ENCODE peak calls at places on chromosomes 13 and 19, in four cellular contexts. Z is HAP-1, H is GM23248, A is adrenal gland. T is an unnamed sample.

GRCh38 chr19:47542030-47542475 is 27.2 kb upstream of the NAPA start:
- DNase-seq in Z (no peak), H (peak; percentile 71), A (peak; percentile 38), T (no peak)

GRCh38 chr13:96052655-96053002 is 572 bp downstream of the UGGT2 start:
- DNase-seq in Z (no peak), H (peak; percentile 87), A (no peak), T (no peak)

GRCh38 chr13:48571121-48571901 is 38.4 kb upstream of the RCBTB2 start:
- DNase-seq in Z (no peak), H (peak; percentile 72), A (peak; percentile 38), T (peak; percentile 30)

GRCh38 chr13:102856603-102857002 is 10.8 kb downstream of the ERCC5 start:
- DNase-seq in Z (no peak), H (peak; percentile 71), A (peak; percentile 65), T (no peak)

GRCh38 chr19:31304877-31305312 is 44.3 kb downstream of the TSHZ3 start:
- DNase-seq in Z (no peak), H (no peak), A (peak; percentile 20), T (no peak)

GRCh38 chr19:49879243-49879960 is 1.9 kb downstream of the TBC1D17 start:
- DNase-seq in Z (no peak), H (no peak), A (no peak), T (no peak)

GRCh38 chr19:5173993-5174392 is 166.6 kb downstream of the PTPRS start:
- DNase-seq in Z (no peak), H (no peak), A (no peak), T (no peak)

GRCh38 chr13:41107104-41107571 is 25.5 kb downstream of the KBTBD6 start:
- DNase-seq in Z (no peak), H (no peak), A (no peak), T (no peak)

GRCh38 chr13:75359266-75359665 is 122.7 kb downstream of the TBC1D4 start:
- DNase-seq in Z (peak; percentile 23), H (peak; percentile 97), A (no peak), T (no peak)

GRCh38 chr13:109789262-109789661 is 2.9 kb upstream of the IRS2 start:
- DNase-seq in Z (no peak), H (no peak), A (peak; percentile 68), T (no peak)

GRCh38 chr13:41942462-41943094 is 18.3 kb downstream of the VWA8 start:
- DNase-seq in Z (peak; percentile 34), H (peak; percentile 65), A (peak; percentile 25), T (peak; percentile 13)

GRCh38 chr13:41652735-41653361 is 195.5 kb downstream of the RGCC start:
- DNase-seq in Z (peak; percentile 46), H (peak; percentile 80), A (peak; percentile 57), T (peak; percentile 79)

GRCh38 chr13:41407380-41407779 is 50.0 kb upstream of the RGCC start:
- DNase-seq in Z (no peak), H (peak; percentile 27), A (no peak), T (no peak)

GRCh38 chr19:6772028-6772865 is at the start of gene VAV1:
- DNase-seq in Z (peak; percentile 33), H (no peak), A (peak; percentile 49), T (peak; percentile 95)

GRCh38 chr19:57946316-57946715 is 1.2 kb downstream of the ZNF256 start:
- DNase-seq in Z (no peak), H (no peak), A (no peak), T (no peak)

GRCh38 chr19:12664406-12665280 is 1.9 kb downstream of the MAN2B1 start:
- DNase-seq in Z (peak; percentile 80), H (peak; percentile 26), A (no peak), T (peak; percentile 51)

GRCh38 chr13:44267966-44268365 is 105.7 kb upstream of the SERP2 start:
- DNase-seq in Z (no peak), H (peak; percentile 85), A (no peak), T (no peak)

GRCh38 chr13:44271031-44271433 is 102.6 kb upstream of the SERP2 start:
- DNase-seq in Z (no peak), H (peak; percentile 42), A (no peak), T (no peak)

GRCh38 chr13:44271915-44272341 is 101.7 kb upstream of the SERP2 start:
- DNase-seq in Z (no peak), H (no peak), A (no peak), T (no peak)

GRCh38 chr13:44268965-44269364 is 104.7 kb upstream of the SERP2 start:
- DNase-seq in Z (no peak), H (no peak), A (no peak), T (no peak)

GRCh38 chr13:44270153-44270552 is 103.5 kb upstream of the SERP2 start:
- DNase-seq in Z (no peak), H (no peak), A (no peak), T (no peak)
- H3K4me1 ChIP-seq in Z (no peaks in the 10 kb centered on the region), H (peaks cover 40% of the 10 kb centered on the region), A (peaks cover 26% of the 10 kb centered on the region), T (peaks cover 48% of the 10 kb centered on the region)

GRCh38 chr19:39162441-39163043 is 34.2 kb upstream of the NCCRP1 start:
- DNase-seq in Z (no peak), H (no peak), A (no peak), T (no peak)

GRCh38 chr19:39163621-39164020 is 33.1 kb upstream of the NCCRP1 start:
- DNase-seq in Z (no peak), H (no peak), A (no peak), T (no peak)

GRCh38 chr19:39166571-39167391 is 30.0 kb upstream of the NCCRP1 start:
- DNase-seq in Z (peak; percentile 47), H (no peak), A (peak; percentile 95), T (no peak)

GRCh38 chr19:39165857-39166256 is 30.9 kb upstream of the NCCRP1 start:
- DNase-seq in Z (no peak), H (no peak), A (no peak), T (no peak)

DNA sequence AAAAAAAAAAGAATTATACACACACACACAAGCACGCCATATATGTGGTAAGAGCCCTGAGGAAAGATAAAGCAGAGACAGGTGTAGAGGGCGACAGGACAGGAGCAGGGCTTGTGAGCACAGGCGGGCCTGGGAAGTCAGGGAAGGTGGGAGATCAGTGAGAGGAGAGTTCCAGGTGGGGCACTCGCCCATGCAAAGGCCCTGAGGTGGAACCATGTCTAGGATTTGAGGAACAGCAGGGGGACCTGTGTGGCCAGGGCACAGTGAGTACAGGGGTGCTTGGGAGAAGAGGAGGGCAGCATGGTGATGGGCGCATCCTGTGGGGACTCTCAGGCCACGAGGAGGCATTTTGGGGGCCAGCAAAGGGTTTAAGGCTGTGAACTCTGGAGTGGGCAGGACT is 32.5 kb upstream of the NCCRP1 start:
- DNase-seq in Z (no peak), H (no peak), A (no peak), T (no peak)
- H3K4me1 ChIP-seq in Z (no peaks in the 10 kb centered on the region), H (peaks cover 4% of the 10 kb centered on the region), A (peaks cover 34% of the 10 kb centered on the region), T (no peaks in the 10 kb centered on the region)

DNA sequence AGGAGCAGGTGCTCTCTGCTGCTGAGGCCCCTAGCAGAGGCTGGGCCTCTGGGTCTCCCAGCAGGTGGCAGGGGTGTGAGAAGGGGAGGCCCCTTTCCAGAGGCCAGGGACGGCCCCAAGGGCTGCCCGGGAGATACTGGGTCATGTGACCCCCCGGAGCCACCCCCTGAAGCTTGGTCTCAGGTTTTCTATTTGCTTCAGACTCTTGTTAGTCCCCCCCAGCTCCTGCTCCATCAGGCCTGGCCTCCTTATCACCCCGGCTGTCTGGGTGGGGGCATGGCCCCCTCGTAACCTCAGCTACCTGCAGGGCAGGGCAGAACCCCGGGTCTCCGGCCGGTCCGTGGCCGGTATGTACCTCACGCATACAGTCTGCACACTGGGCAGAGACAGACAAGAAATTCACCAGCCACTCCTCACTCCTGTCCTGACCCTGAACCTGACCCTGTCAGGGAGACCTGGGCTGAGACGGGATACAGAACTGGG is 13.2 kb upstream of the TCF3 start:
- DNase-seq in Z (no peak), H (no peak), A (no peak), T (peak; percentile 80)
- H3K4me1 ChIP-seq in Z (peaks cover 4% of the 10 kb centered on the region), H (no peaks in the 10 kb centered on the region), A (no peaks in the 10 kb centered on the region), T (peaks cover 77% of the 10 kb centered on the region)

DNA sequence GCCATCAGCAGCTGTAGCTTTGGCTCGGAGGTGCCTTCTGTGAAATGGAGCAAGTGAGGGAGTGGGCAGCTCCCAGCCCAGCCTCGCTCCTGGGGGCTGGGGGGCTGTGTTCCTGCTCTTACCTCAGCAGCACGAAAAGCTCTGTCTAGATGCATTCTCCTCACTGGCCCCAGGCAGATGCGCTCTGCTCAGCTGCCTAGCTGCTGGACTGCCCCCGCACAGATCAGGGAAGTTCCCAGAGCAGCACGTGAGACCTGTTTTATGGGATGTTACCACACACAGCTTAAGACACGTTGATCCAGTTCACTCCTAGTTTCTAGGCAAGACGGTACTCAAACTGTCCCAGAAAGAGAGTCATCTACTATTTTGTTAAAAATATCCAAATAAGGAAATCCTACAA is 13.6 kb downstream of the LCP1 start:
- DNase-seq in Z (no peak), H (peak; percentile 38), A (peak; percentile 39), T (no peak)
- H3K4me1 ChIP-seq in Z (no peaks in the 10 kb centered on the region), H (no peaks in the 10 kb centered on the region), A (peaks cover 11% of the 10 kb centered on the region), T (peaks cover 90% of the 10 kb centered on the region)

DNA sequence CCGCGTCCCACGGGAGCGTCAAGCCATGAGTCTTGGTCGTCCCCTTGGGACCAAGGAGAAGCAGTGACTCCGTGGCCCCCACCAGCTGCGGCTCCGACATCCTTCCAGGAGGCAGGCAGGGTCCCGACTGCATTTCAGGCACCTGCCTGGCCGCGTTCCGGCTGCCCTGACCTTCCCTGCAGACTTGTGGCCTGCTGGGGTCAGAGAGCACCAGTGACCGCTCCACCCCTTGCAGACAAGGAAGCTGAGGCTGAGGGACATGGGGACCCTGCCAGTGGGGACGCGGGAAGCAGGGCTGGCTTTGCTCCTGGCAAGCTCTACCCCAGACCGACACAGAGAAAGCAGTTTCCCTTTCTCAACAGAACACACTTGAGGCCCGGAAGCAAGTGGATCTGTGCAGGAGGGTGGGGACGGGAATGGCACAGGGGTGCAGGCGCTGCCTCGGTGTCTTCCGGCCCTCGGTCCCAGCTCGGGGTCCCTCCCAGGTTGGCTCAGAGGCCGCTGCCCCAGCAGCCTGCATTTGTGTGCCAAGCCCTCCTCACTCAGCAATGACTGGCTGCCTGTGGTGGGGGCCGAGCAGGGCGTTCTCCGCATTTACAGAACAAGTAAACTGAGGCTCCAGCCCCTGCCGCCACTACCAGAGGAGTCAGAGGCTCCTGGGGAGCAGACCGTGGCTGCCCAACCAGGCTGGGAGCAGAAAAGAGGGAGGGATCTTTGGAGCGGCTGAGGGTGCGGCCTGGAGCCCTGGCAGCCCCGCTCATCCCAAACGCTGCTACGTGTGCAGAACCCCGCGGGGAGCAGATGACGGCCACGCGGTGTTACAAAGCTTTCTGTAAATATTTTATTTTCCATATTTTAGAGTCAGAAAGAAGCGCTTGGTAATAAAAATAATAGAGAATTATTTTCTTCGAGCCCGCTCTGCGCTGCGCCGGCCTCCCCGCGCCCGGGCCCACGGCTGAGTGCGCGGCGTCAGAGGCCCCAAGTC is 43.9 kb downstream of the GAS6 start:
- DNase-seq in Z (no peak), H (peak; percentile 75), A (no peak), T (no peak)
- H3K4me1 ChIP-seq in Z (no peaks in the 10 kb centered on the region), H (peaks cover 33% of the 10 kb centered on the region), A (peaks cover 18% of the 10 kb centered on the region), T (peaks cover 4% of the 10 kb centered on the region)

GRCh38 chr19:14477417-14478112 is 2.4 kb upstream of the PTGER1 start:
- DNase-seq in Z (no peak), H (no peak), A (no peak), T (no peak)

GRCh38 chr19:14476663-14477401 is 1.7 kb upstream of the PTGER1 start:
- DNase-seq in Z (no peak), H (peak; percentile 80), A (peak; percentile 29), T (peak; percentile 24)

GRCh38 chr19:14475251-14476073 is at the start of gene PTGER1:
- DNase-seq in Z (peak; percentile 62), H (peak; percentile 67), A (no peak), T (no peak)

GRCh38 chr19:14474827-14475226 is 327 bp downstream of the PTGER1 start:
- DNase-seq in Z (no peak), H (no peak), A (no peak), T (no peak)

DNA sequence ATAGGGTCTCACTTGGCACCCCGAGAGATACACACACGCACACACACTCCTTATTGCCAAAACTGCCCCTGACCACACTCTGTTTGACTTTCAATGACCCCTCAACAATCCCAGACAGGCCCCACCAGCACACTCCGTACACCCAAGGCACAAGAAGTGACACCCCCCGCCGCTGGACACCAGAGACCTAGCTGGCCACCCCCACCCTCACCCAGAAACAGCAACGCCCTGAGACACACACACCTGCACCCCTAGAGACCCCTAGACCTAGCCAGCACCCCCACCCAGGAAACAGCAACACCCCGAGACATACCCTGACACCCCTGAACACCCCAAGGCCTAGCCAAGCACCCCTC is 1.1 kb upstream of the PTGER1 start:
- DNase-seq in Z (no peak), H (no peak), A (no peak), T (no peak)
- H3K4me1 ChIP-seq in Z (peaks cover 7% of the 10 kb centered on the region), H (peaks cover 11% of the 10 kb centered on the region), A (peaks cover 25% of the 10 kb centered on the region), T (no peaks in the 10 kb centered on the region)